ENCODE peak calls at places on chromosomes 1 and 21, in six cellular contexts. S is suprapubic skin, W is PC-3, R is uterus, P is IMR-90, I is heart right ventricle. A is an unnamed sample. For H3K4me1, the result is how much of the 10 kb centered on the place peaks cover.

GRCh38 chr1:195981448-195982139 is 626.6 kb downstream of the KCNT2 start:
- DNase-seq in I (no peak), W (no peak), S (no peak), P (peak), R (no peak), A (no peak)

GRCh38 chr1:220368352-220369265 is 96.4 kb upstream of the RAB3GAP2 start:
- DNase-seq in P (no peak), W (peak), R (no peak), I (no peak), S (no peak), A (no peak)

GRCh38 chr1:204791453-204792366 is 79.0 kb upstream of the NFASC start:
- DNase-seq in W (peak), S (peak), I (peak), R (peak), P (peak), A (peak)

GRCh38 chr1:110336300-110337039 is 2.7 kb upstream of the RBM15 start:
- DNase-seq in I (no peak), W (peak), S (no peak), R (no peak), P (no peak), A (no peak)

GRCh38 chr1:201602413-201603265 is 63.7 kb downstream of the NAV1 start:
- DNase-seq in R (peak), S (no peak), P (peak), I (no peak), W (peak), A (no peak)

GRCh38 chr1:89525169-89525855 is 683 bp downstream of the LRRC8B start:
- DNase-seq in R (peak), I (peak), S (peak), W (no peak), P (no peak), A (peak)

GRCh38 chr21:27110956-27111355 is 144.1 kb upstream of the ADAMTS5 start:
- DNase-seq in P (no peak), S (no peak), R (no peak), I (no peak), W (no peak), A (no peak)

GRCh38 chr1:153533689-153534201 is 2.0 kb downstream of the S100A6 start:
- DNase-seq in P (peak), W (peak), R (peak), S (no peak), I (no peak), A (no peak)

GRCh38 chr1:8015809-8016165 is 10.3 kb downstream of the ERRFI1 start:
- DNase-seq in S (no peak), P (no peak), R (peak), I (no peak), W (peak), A (no peak)

GRCh38 chr1:174013864-174014418 is 8.2 kb downstream of the RC3H1 start:
- DNase-seq in P (peak), W (no peak), I (no peak), R (no peak), S (no peak), A (no peak)

GRCh38 chr1:162193815-162194214 is 124.3 kb downstream of the NOS1AP start:
- DNase-seq in R (no peak), S (no peak), W (no peak), I (no peak), P (no peak), A (no peak)

GRCh38 chr1:156808186-156809030 is 8.2 kb downstream of the SH2D2A start:
- DNase-seq in P (no peak), R (no peak), S (no peak), I (no peak), W (no peak), A (no peak)

GRCh38 chr1:201737350-201738060 is 91.5 kb upstream of the IPO9 start:
- DNase-seq in I (peak), R (peak), W (no peak), S (no peak), P (peak), A (no peak)

GRCh38 chr1:200334661-200335256 is 75.1 kb downstream of the ZNF281 start:
- DNase-seq in R (no peak), W (peak), S (no peak), I (no peak), P (no peak), A (no peak)

GRCh38 chr1:234727018-234727757 is 117.2 kb upstream of the IRF2BP2 start:
- DNase-seq in W (peak), S (no peak), P (peak), R (no peak), I (no peak), A (no peak)

GRCh38 chr1:156126701-156127534 is 12.4 kb downstream of the LMNA start:
- DNase-seq in R (peak), S (no peak), W (peak), I (no peak), P (peak), A (peak)

GRCh38 chr1:185813401-185813979 is 79.3 kb downstream of the HMCN1 start:
- DNase-seq in P (peak), I (no peak), W (peak), R (no peak), S (no peak), A (no peak)

GRCh38 chr1:62391369-62391971 is 45.4 kb upstream of the USP1 start:
- DNase-seq in R (no peak), W (peak), I (no peak), P (no peak), S (no peak), A (no peak)

GRCh38 chr1:83919872-83920271 is 79.1 kb downstream of the TTLL7 start:
- DNase-seq in W (no peak), I (no peak), S (no peak), P (no peak), R (no peak), A (no peak)

GRCh38 chr1:84271452-84272273 is 29.8 kb upstream of the SAMD13 start:
- DNase-seq in P (peak), S (no peak), W (peak), R (no peak), I (no peak), A (no peak)

GRCh38 chr21:26686278-26686677 is 113.2 kb upstream of the CYYR1 start:
- DNase-seq in I (no peak), R (no peak), W (peak), S (no peak), P (peak), A (peak)

GRCh38 chr1:166485620-166486019 is 318.8 kb upstream of the FAM78B start:
- DNase-seq in W (peak), P (no peak), I (no peak), R (no peak), S (no peak), A (no peak)

GRCh38 chr1:235403598-235403997 is 36.4 kb downstream of the TBCE start:
- DNase-seq in W (no peak), S (no peak), P (no peak), I (no peak), R (no peak), A (no peak)

DNA sequence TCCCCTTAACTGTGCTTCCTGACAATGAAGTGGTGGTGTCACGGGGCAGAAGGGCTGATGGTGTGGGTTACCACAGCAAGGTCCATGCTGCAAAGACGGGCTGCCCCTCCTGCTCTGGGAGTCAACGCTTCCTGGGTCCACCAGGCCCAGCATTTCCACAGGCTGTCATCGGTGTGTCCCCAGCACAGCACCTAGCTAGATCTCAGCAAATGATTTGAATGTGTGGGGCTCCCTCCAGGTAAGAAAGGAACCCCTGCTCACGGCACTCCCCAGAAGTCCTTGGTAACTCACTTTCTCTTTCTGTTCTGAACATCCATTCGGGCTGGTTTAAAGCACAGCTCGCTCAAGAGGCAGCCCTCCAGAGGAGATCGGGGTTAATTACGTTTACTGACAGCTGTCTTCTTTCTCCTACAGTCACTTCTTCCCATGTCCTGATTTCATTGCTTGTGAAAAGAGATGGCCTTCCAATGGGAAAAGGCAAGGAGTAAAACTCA is 27.3 kb downstream of the HIVEP3 start:
- DNase-seq in P (peak), W (no peak), I (no peak), S (no peak), R (no peak), A (peak)
- H3K4me3 ChIP-seq in P (peak), W (no peak), I (peak), S (peak), R (peak), A (peak)

GRCh38 chr1:48908606-48909005 is 131.9 kb upstream of the BEND5 start:
- DNase-seq in W (no peak), S (no peak), P (no peak), I (no peak), R (no peak), A (no peak)
- H3K27ac ChIP-seq in W (no peak), S (no peak), P (no peak), I (no peak), R (no peak), A (no peak)

GRCh38 chr1:27544818-27545612 is 55.0 kb upstream of the WASF2 start:
- DNase-seq in R (peak), I (peak), W (no peak), S (no peak), P (peak), A (no peak)

GRCh38 chr1:27538793-27539192 is 48.8 kb upstream of the WASF2 start:
- DNase-seq in P (peak), R (no peak), W (peak), I (no peak), S (no peak), A (no peak)

GRCh38 chr1:27545876-27546275 is 55.9 kb upstream of the WASF2 start:
- DNase-seq in P (no peak), W (no peak), R (no peak), I (no peak), S (no peak), A (no peak)

GRCh38 chr1:27539901-27540861 is 50.2 kb upstream of the WASF2 start:
- DNase-seq in W (peak), I (no peak), P (peak), S (no peak), R (peak), A (no peak)

GRCh38 chr1:27542463-27543273 is 52.7 kb upstream of the WASF2 start:
- DNase-seq in W (peak), S (no peak), P (peak), R (peak), I (peak), A (no peak)
- H3K4me1 ChIP-seq in W (half or more), S (half or more), P (under half), R (under half), I (half or more), A (under half)

GRCh38 chr1:228392111-228392936 is 14.3 kb downstream of the TRIM11 start:
- DNase-seq in R (no peak), I (no peak), W (no peak), S (no peak), P (peak), A (no peak)
- H3K4me3 ChIP-seq in R (no peak), I (no peak), W (no peak), S (no peak), P (no peak), A (no peak)

GRCh38 chr1:223320959-223321358 is 43.0 kb downstream of the SUSD4 start:
- DNase-seq in P (no peak), I (no peak), R (no peak), W (no peak), S (no peak), A (no peak)
- H3K27ac ChIP-seq in P (no peak), I (no peak), R (no peak), W (no peak), S (no peak), A (no peak)

GRCh38 chr1:3651939-3652537 is at the start of gene TP73:
- DNase-seq in R (no peak), S (no peak), I (peak), P (no peak), W (peak), A (no peak)
- H3K4me1 ChIP-seq in R (under half), S (under half), I (under half), P (under half), W (under half), A (under half)

DNA sequence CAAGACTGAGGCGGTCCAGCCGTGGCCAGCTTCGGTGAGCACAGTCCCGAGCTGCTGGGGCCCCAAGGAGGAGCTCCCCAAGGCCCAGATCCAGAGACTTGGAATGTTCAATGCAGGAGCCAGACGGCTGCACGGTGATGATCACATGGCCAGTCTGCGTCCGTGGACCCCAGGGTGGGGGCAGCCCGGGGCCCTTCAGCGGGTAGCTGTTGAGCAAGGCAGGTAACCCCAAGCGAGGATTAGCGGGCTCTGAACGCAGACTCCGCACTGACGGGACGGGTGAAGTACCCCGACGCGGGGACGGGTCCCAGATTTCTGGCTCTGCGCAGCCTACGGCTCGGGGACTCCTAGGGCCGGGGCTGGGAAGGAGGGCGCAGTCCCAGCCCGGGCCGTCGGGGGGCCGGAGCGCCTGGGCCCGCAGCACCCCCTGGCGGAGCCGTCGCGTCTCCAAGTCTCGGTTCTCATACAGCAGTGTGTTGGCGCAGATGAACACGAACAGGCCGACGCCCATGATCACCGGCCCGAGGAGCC is 2.7 kb downstream of the TMEM200B start:
- DNase-seq in S (no peak), W (no peak), I (peak), P (peak), R (peak), A (peak)
- H3K4me3 ChIP-seq in S (peak), W (no peak), I (no peak), P (no peak), R (peak), A (no peak)

GRCh38 chr21:42279888-42280287 is 35.3 kb downstream of the TFF3 start:
- DNase-seq in S (no peak), W (no peak), I (no peak), R (no peak), P (no peak), A (no peak)

GRCh38 chr21:42282021-42282420 is 33.2 kb downstream of the TFF3 start:
- DNase-seq in I (no peak), P (no peak), W (no peak), S (no peak), R (no peak), A (no peak)

GRCh38 chr21:42279341-42279871 is 35.8 kb downstream of the TFF3 start:
- DNase-seq in R (no peak), S (no peak), W (no peak), I (no peak), P (no peak), A (no peak)

GRCh38 chr21:42281196-42281680 is 34.0 kb downstream of the TFF3 start:
- DNase-seq in P (no peak), R (no peak), S (no peak), I (no peak), W (no peak), A (no peak)

GRCh38 chr21:42280356-42281195 is 34.6 kb downstream of the TFF3 start:
- DNase-seq in S (no peak), I (no peak), P (no peak), W (no peak), R (no peak), A (no peak)
- H3K27ac ChIP-seq in S (no peak), I (no peak), P (no peak), W (no peak), R (no peak), A (no peak)

DNA sequence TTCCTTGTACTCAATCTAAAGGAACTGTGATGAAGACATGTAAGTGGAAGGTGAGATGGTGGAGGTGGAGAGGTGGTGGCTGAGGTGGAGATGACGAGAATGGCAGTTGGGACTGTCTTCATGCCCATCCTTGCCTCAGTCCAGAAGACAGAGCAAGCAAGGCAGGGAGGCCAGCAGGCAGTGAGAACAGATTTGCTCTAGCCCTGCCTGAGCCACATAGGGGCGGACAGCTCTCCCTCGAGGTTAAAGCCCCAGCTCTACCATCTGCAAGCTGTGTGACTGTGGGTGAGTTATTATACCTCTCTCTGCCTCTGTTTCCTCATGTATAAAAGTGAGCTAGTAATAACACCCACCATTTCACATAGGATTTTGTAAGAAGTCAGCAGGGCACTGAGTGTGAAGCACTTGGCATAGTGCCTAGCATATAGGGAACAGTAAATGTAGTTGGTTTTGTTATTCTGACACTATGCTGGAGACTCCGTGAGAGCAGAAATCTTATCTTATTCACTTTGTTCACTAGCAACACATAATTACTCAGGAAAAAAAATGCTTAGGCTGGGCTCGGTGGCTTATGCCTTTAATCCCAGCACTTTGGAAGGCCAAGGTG is 4.8 kb upstream of the FAM110D start:
- DNase-seq in R (no peak), I (no peak), S (no peak), P (no peak), W (no peak), A (no peak)
- H3K4me1 ChIP-seq in R (under half), I (half or more), S (under half), P (under half), W (under half), A (under half)